ENCODE peak calls at places on chromosomes 7 and 10, in five cellular contexts. One of them, this sample, is unnamed.

GRCh38 chr10:58820386-58820785 is 307.7 kb downstream of the BICC1 start:
- DNase-seq in cardiac fibroblast: no peak
- DNase-seq in skeletal muscle cell: no peak
- DNase-seq in mesenchymal stem cell: no peak
- DNase-seq in A549: no peak
- DNase-seq in this sample: no peak

GRCh38 chr10:117216611-117217195 is 19.4 kb downstream of the KCNK18 start:
- DNase-seq in A549: peak; percentile 84
- DNase-seq in cardiac fibroblast: peak; percentile 55
- DNase-seq in mesenchymal stem cell: peak; percentile 53
- DNase-seq in skeletal muscle cell: peak; percentile 6
- DNase-seq in this sample: peak; percentile 80

GRCh38 chr7:69883399-69883821 is 285.1 kb downstream of the AUTS2 start:
- DNase-seq in A549: no peak
- DNase-seq in mesenchymal stem cell: no peak
- DNase-seq in skeletal muscle cell: no peak
- DNase-seq in cardiac fibroblast: no peak
- DNase-seq in this sample: no peak

GRCh38 chr7:136339464-136339863 is 362.3 kb upstream of the MTPN start:
- DNase-seq in skeletal muscle cell: no peak
- DNase-seq in cardiac fibroblast: no peak
- DNase-seq in mesenchymal stem cell: no peak
- DNase-seq in A549: no peak
- DNase-seq in this sample: no peak

GRCh38 chr7:140209866-140210609 is 33.3 kb upstream of the KDM7A start:
- DNase-seq in cardiac fibroblast: no peak
- DNase-seq in mesenchymal stem cell: no peak
- DNase-seq in skeletal muscle cell: no peak
- DNase-seq in A549: no peak
- DNase-seq in this sample: no peak

GRCh38 chr10:60955321-60955720 is 11.3 kb upstream of the RHOBTB1 start:
- DNase-seq in skeletal muscle cell: no peak
- DNase-seq in cardiac fibroblast: no peak
- DNase-seq in A549: no peak
- DNase-seq in mesenchymal stem cell: no peak
- DNase-seq in this sample: no peak

GRCh38 chr10:34808789-34809745 is 6.0 kb downstream of the PARD3 start:
- DNase-seq in mesenchymal stem cell: peak; percentile 73
- DNase-seq in cardiac fibroblast: peak; percentile 37
- DNase-seq in skeletal muscle cell: no peak
- DNase-seq in A549: no peak
- DNase-seq in this sample: peak; percentile 24

GRCh38 chr10:77943086-77943901 is 16.7 kb upstream of the DLG5 start:
- DNase-seq in A549: peak; percentile 54
- DNase-seq in mesenchymal stem cell: peak; percentile 91
- DNase-seq in cardiac fibroblast: peak; percentile 76
- DNase-seq in skeletal muscle cell: peak; percentile 83
- DNase-seq in this sample: peak; percentile 81

GRCh38 chr7:157844141-157844540 is 507.3 kb downstream of the DNAJB6 start:
- DNase-seq in skeletal muscle cell: no peak
- DNase-seq in cardiac fibroblast: no peak
- DNase-seq in mesenchymal stem cell: no peak
- DNase-seq in A549: no peak
- DNase-seq in this sample: no peak

GRCh38 chr7:158362912-158363905 is 224.4 kb downstream of the PTPRN2 start:
- DNase-seq in skeletal muscle cell: no peak
- DNase-seq in A549: no peak
- DNase-seq in mesenchymal stem cell: no peak
- DNase-seq in cardiac fibroblast: no peak
- DNase-seq in this sample: no peak

GRCh38 chr7:156400046-156400445 is 240.5 kb upstream of the RNF32 start:
- DNase-seq in skeletal muscle cell: no peak
- DNase-seq in mesenchymal stem cell: no peak
- DNase-seq in A549: no peak
- DNase-seq in cardiac fibroblast: no peak
- DNase-seq in this sample: no peak

GRCh38 chr7:157568785-157569584 is 232.2 kb downstream of the DNAJB6 start:
- DNase-seq in A549: no peak
- DNase-seq in skeletal muscle cell: no peak
- DNase-seq in cardiac fibroblast: peak; percentile 18
- DNase-seq in mesenchymal stem cell: peak; percentile 8
- DNase-seq in this sample: peak; percentile 9

GRCh38 chr10:31149835-31150512 is 118.3 kb upstream of the ZNF438 start:
- DNase-seq in skeletal muscle cell: no peak
- DNase-seq in mesenchymal stem cell: no peak
- DNase-seq in A549: no peak
- DNase-seq in cardiac fibroblast: no peak
- DNase-seq in this sample: no peak

DNA sequence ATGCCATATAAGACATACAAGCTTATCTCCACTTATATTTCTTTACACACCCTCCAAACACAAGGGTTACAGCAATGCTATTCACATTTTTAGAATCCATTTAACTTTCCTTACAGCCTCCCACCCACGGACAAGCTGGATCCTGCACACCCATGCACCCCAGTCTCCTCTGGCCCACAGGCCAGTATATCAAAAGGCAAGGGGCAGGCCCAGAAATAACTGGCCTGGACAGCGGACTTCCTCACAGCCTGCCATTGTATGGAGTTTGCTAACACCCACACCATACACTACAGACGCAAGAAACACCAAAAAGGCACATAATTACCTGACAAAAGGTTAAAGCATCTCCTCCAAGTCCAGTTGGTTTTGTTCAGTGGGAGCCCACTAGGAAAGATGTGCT is 12.0 kb downstream of the HOXA4 start:
- DNase-seq in A549: no peak
- DNase-seq in cardiac fibroblast: no peak
- DNase-seq in mesenchymal stem cell: no peak
- DNase-seq in skeletal muscle cell: no peak
- DNase-seq in this sample: no peak
- H3K4me3 ChIP-seq in A549: no peak overlapping the region
- H3K4me3 ChIP-seq in cardiac fibroblast: no peak overlapping the region
- H3K4me3 ChIP-seq in mesenchymal stem cell: peak overlapping the region; percentile 14
- H3K4me3 ChIP-seq in skeletal muscle cell: no peak overlapping the region
- H3K4me3 ChIP-seq in this sample: no peak overlapping the region

GRCh38 chr7:155206286-155207020 is 91.2 kb upstream of the INSIG1 start:
- DNase-seq in skeletal muscle cell: peak; percentile 92
- DNase-seq in mesenchymal stem cell: peak; percentile 92
- DNase-seq in A549: no peak
- DNase-seq in cardiac fibroblast: peak; percentile 95
- DNase-seq in this sample: peak; percentile 83
- H3K4me3 ChIP-seq in skeletal muscle cell: peak overlapping the region; percentile 36
- H3K4me3 ChIP-seq in mesenchymal stem cell: peak overlapping the region; percentile 3
- H3K4me3 ChIP-seq in A549: no peak overlapping the region
- H3K4me3 ChIP-seq in cardiac fibroblast: no peak overlapping the region
- H3K4me3 ChIP-seq in this sample: no peak overlapping the region

DNA sequence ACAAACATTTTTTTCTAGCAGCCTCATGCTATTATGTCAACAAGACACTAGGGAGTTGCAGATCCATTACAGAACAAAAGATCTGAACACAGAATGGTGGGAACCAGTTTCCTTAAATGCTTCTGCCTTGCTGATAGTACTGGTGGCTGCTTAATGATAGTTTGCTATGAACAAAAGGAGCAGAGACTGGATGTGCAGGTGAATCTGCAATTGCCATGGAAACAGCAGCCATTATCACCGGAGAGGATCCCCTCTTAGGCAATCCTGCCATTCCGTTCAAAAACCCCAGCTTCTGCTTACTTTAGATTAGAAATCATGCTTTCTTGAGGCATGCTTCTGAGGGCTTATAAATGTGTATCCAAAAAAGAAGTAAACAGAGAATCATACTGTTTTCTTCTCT is 80.0 kb upstream of the PRKAR2B start:
- DNase-seq in cardiac fibroblast: no peak
- DNase-seq in A549: no peak
- DNase-seq in skeletal muscle cell: no peak
- DNase-seq in mesenchymal stem cell: no peak
- DNase-seq in this sample: no peak
- H3K4me3 ChIP-seq in cardiac fibroblast: no peak overlapping the region
- H3K4me3 ChIP-seq in A549: no peak overlapping the region
- H3K4me3 ChIP-seq in skeletal muscle cell: no peak overlapping the region
- H3K4me3 ChIP-seq in mesenchymal stem cell: no peak overlapping the region
- H3K4me3 ChIP-seq in this sample: no peak overlapping the region

DNA sequence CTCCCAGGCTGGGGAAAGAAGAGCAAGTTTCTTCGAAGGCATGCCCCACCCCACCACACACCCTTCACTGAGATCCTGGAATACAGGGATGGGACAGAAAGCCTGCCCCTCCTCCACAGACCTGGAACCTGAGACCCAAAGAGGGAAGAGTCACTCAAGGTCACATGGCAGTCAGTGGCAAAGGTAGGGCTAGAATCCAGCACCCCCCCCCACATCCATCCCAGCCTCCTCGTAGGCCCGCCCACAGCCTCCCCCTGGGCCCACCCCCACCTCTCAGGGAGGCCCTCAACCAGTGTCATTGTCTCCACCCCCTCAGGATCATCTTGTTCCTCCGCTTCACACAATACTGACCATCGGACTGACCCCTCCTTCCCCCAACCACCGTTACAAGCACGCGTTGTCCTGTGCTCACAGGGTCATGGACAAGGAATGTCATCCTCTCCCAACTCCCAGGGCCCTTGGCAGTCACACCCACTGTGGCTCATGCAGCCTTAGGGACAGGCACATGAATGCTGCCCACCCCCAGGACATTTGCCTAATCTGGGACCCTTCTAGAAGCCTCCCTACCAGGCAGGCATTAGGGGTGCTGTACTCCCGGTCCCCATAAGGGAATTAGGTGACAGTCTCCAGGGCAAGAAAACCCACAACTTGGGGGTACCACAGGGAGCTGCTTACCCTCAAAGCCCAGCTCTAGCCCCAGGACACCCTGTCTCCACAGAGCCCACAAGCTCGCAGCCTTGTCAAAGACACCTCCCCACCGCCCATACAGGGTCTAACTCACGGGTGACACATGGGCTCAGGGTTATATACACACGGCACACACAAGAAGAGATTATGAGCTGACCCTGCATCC is 1.4 kb downstream of the KCNH2 start:
- DNase-seq in mesenchymal stem cell: no peak
- DNase-seq in cardiac fibroblast: no peak
- DNase-seq in A549: no peak
- DNase-seq in skeletal muscle cell: no peak
- DNase-seq in this sample: no peak
- H3K4me3 ChIP-seq in mesenchymal stem cell: no peak overlapping the region
- H3K4me3 ChIP-seq in cardiac fibroblast: no peak overlapping the region
- H3K4me3 ChIP-seq in A549: no peak overlapping the region
- H3K4me3 ChIP-seq in skeletal muscle cell: peak overlapping the region; percentile 29
- H3K4me3 ChIP-seq in this sample: peak overlapping the region; percentile 42

GRCh38 chr7:151113344-151114150 is 27.3 kb downstream of the AGAP3 start:
- DNase-seq in skeletal muscle cell: no peak
- DNase-seq in mesenchymal stem cell: peak; percentile 94
- DNase-seq in A549: peak; percentile 82
- DNase-seq in cardiac fibroblast: peak; percentile 48
- DNase-seq in this sample: peak; percentile 47

GRCh38 chr7:151110941-151111645 is 24.8 kb downstream of the AGAP3 start:
- DNase-seq in mesenchymal stem cell: peak; percentile 76
- DNase-seq in A549: peak; percentile 92
- DNase-seq in cardiac fibroblast: peak; percentile 75
- DNase-seq in skeletal muscle cell: no peak
- DNase-seq in this sample: peak; percentile 72

GRCh38 chr7:151110236-151110940 is 24.1 kb downstream of the AGAP3 start:
- DNase-seq in cardiac fibroblast: no peak
- DNase-seq in A549: no peak
- DNase-seq in skeletal muscle cell: no peak
- DNase-seq in mesenchymal stem cell: no peak
- DNase-seq in this sample: no peak

GRCh38 chr7:151107882-151108281 is 21.6 kb downstream of the AGAP3 start:
- DNase-seq in A549: no peak
- DNase-seq in mesenchymal stem cell: no peak
- DNase-seq in skeletal muscle cell: no peak
- DNase-seq in cardiac fibroblast: no peak
- DNase-seq in this sample: no peak

GRCh38 chr7:151109094-151110048 is 23.1 kb downstream of the AGAP3 start:
- DNase-seq in skeletal muscle cell: no peak
- DNase-seq in cardiac fibroblast: peak; percentile 49
- DNase-seq in A549: no peak
- DNase-seq in mesenchymal stem cell: peak; percentile 74
- DNase-seq in this sample: no peak
- H3K4me3 ChIP-seq in skeletal muscle cell: no peak overlapping the region
- H3K4me3 ChIP-seq in cardiac fibroblast: no peak overlapping the region
- H3K4me3 ChIP-seq in A549: no peak overlapping the region
- H3K4me3 ChIP-seq in mesenchymal stem cell: no peak overlapping the region
- H3K4me3 ChIP-seq in this sample: no peak overlapping the region

This sample was measured in A673.